ENCODE peak calls at places on chromosome 21, in seven cellular contexts. Q is ovary; P is IMR-90; F is CD4-positive, alpha-beta T cell; G is upper lobe of right lung; M is lower lobe of right lung; S is OCI-LY7. W is an unnamed sample.

GRCh38 chr21:46153259-46154154 is 1.9 kb downstream of the FTCD start:
- DNase-seq in Q (peak), P (no peak), F (peak), G (peak), M (peak), S (peak), W (no peak)

GRCh38 chr21:45940091-45940490 is 41.5 kb upstream of the COL6A1 start:
- DNase-seq in Q (no peak), P (no peak), F (no peak), G (no peak), M (no peak), S (no peak), W (no peak)

GRCh38 chr21:33105088-33105487 is 35.1 kb downstream of the OLIG1 start:
- DNase-seq in Q (no peak), P (no peak), F (no peak), G (no peak), M (no peak), S (no peak), W (no peak)

GRCh38 chr21:19489930-19490329 is 1086.3 kb upstream of the TMPRSS15 start:
- DNase-seq in Q (no peak), P (no peak), F (no peak), G (no peak), M (no peak), S (no peak), W (no peak)

GRCh38 chr21:45507888-45508508 is 34.2 kb downstream of the SLC19A1 start:
- DNase-seq in Q (peak), P (no peak), F (no peak), G (peak), M (no peak), S (no peak), W (no peak)

GRCh38 chr21:40200962-40201361 is 333.7 kb downstream of the PCP4 start:
- DNase-seq in Q (no peak), P (no peak), F (no peak), G (no peak), M (no peak), S (no peak), W (no peak)

GRCh38 chr21:31326478-31327247 is 17.4 kb downstream of the TIAM1 start:
- DNase-seq in Q (no peak), P (no peak), F (no peak), G (no peak), M (no peak), S (peak), W (no peak)

GRCh38 chr21:28309596-28309995 is 683.1 kb downstream of the LTN1 start:
- DNase-seq in Q (no peak), P (no peak), F (no peak), G (no peak), M (no peak), S (no peak), W (no peak)

GRCh38 chr21:14545906-14546480 is at the start of gene SAMSN1:
- DNase-seq in Q (no peak), P (no peak), F (peak), G (no peak), M (peak), S (no peak), W (no peak)

GRCh38 chr21:24023936-24024335 is 1583.3 kb downstream of the MRPL39 start:
- DNase-seq in Q (no peak), P (no peak), F (no peak), G (no peak), M (no peak), S (no peak), W (no peak)

GRCh38 chr21:16570856-16571255 is 841.1 kb downstream of the USP25 start:
- DNase-seq in Q (no peak), P (no peak), F (no peak), G (no peak), M (no peak), S (no peak), W (no peak)

GRCh38 chr21:32916522-32917099 is 109.1 kb upstream of the OLIG2 start:
- DNase-seq in Q (no peak), P (no peak), F (no peak), G (no peak), M (no peak), S (peak), W (no peak)

GRCh38 chr21:42075686-42076471 is 4.8 kb downstream of the UMODL1 start:
- DNase-seq in Q (no peak), P (no peak), F (no peak), G (peak), M (no peak), S (no peak), W (no peak)

GRCh38 chr21:42068592-42068991 is 2.5 kb upstream of the UMODL1 start:
- DNase-seq in Q (no peak), P (no peak), F (no peak), G (no peak), M (no peak), S (no peak), W (no peak)

GRCh38 chr21:42071146-42071737 is at the start of gene UMODL1:
- DNase-seq in Q (no peak), P (no peak), F (no peak), G (peak), M (no peak), S (no peak), W (no peak)

GRCh38 chr21:42069327-42069726 is 1.8 kb upstream of the UMODL1 start:
- DNase-seq in Q (no peak), P (no peak), F (no peak), G (no peak), M (no peak), S (no peak), W (no peak)

GRCh38 chr21:42073140-42074099 is 2.3 kb downstream of the UMODL1 start:
- DNase-seq in Q (no peak), P (no peak), F (no peak), G (peak), M (no peak), S (peak), W (no peak)
- TF ChIP-seq CTCF in Q (no peak), P (no peak), F (no peak), G (no peak), M (no peak), S (peak), W (no peak)

GRCh38 chr21:39009587-39010225 is 173.5 kb downstream of the PSMG1 start:
- DNase-seq in Q (no peak), P (no peak), F (no peak), G (no peak), M (no peak), S (no peak), W (no peak)
- H3K27ac ChIP-seq in Q (no peak), P (no peak), F (no peak), G (peak), M (peak), S (no peak), W (peak)

GRCh38 chr21:42308914-42309752 is 6.1 kb downstream of the TFF3 start:
- DNase-seq in Q (no peak), P (no peak), F (no peak), G (no peak), M (no peak), S (no peak), W (no peak)

GRCh38 chr21:42307106-42307505 is 8.1 kb downstream of the TFF3 start:
- DNase-seq in Q (no peak), P (no peak), F (no peak), G (no peak), M (no peak), S (no peak), W (no peak)

GRCh38 chr21:42306366-42307035 is 8.7 kb downstream of the TFF3 start:
- DNase-seq in Q (no peak), P (no peak), F (no peak), G (no peak), M (no peak), S (no peak), W (no peak)

GRCh38 chr21:42309753-42310213 is 5.4 kb downstream of the TFF3 start:
- DNase-seq in Q (peak), P (peak), F (peak), G (peak), M (peak), S (peak), W (peak)

DNA sequence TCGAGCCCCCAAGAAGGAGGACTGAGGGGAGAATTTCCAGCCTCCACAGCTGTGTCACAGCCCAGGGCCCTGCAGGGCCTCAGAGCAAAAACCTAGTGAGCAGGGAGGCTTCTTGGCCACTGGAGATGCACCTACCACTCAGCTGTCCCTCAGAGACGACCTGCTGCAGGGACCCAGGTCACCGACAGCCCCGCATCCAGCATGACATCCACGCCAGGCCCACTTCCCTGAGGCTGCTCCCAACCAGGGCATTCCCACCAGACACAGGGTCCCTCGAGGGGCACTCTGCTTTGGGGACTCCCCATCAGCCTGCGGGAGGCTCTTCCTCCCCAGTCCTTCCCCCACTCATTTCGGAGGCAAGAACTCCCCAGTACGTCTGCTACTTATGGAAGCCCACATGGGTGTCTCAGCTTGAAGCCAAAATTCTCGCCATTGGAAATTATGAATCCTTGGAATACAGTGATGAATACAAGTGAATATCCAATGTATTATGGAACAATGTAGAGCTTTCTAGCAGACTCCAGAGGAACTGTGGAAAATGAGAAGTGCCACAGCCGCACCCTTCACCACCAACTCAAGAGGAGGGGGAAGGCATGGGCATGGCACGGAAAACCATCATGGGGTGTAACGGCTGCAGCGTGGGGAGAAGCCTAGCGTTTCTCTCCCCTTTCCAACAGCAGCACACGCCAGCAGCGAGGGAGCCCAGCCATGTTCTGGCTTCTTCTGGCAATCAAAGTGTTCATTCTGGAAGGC is 6.9 kb downstream of the TFF3 start:
- DNase-seq in Q (no peak), P (no peak), F (no peak), G (no peak), M (no peak), S (no peak), W (no peak)
- TF ChIP-seq CTCF in Q (no peak), P (no peak), F (no peak), G (no peak), M (no peak), S (no peak), W (no peak)

GRCh38 chr21:42079939-42080787 is 9.0 kb downstream of the UMODL1 start:
- DNase-seq in Q (no peak), P (peak), F (no peak), G (peak), M (no peak), S (no peak), W (no peak)
- H3K27ac ChIP-seq in Q (no peak), P (no peak), F (no peak), G (no peak), M (peak), S (no peak), W (no peak)

DNA sequence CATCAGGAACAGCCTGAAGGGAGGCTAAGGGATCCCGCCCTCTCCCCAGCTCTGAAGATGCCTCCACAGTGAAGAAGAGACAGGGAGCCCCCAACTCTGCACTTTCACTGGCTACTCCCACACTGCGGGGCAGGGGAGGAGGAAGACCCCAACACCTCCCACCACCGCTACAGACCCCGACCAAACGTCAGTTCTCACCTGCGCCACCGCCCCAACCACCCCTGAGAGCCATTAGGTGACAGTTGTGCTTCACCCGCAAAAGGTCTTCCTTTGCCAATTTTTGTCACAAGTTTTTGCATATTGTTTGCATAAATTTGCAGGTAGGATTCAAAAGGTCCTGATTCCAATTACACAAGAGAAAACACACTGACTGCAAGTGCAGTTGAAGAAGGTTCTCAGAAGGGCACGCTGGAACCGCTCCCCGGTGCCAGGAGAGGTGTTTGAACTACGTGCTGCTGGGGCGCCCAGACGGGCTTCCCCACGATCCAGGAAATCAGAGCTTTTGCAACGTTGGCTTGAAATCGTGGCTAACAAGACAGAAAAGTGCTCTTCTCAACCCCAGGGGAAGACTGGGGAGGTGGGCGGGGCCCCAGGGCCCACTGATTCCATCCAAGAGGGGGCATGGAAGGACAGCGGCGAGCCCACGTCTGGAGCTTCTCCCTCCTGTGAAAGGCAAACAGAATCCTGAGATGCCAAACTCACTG is 41.0 kb downstream of the LRRC3 start:
- DNase-seq in Q (no peak), P (no peak), F (no peak), G (no peak), M (no peak), S (no peak), W (no peak)
- TF ChIP-seq CTCF in Q (no peak), P (no peak), F (no peak), G (no peak), M (no peak), S (no peak), W (no peak)

DNA sequence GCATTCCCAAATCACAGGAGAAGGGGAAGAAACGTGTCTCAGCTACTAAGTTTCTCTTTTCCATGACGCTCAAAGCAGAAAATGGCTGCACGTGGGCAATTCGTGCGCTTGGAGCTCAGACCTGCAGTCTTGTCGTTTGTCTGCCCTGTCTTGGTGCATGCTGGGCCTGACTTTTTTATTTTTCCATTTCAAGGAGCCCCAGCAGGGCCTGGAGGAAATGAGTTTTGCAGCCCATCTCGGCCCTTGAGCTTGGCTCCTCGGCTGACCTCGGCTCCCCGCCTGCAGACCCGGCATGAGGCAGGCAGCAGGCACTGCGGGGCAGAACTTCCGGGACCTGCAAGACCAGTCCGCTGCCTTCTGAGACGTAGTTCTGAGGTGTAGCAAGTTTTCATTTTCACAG is 25.6 kb downstream of the ERG start:
- DNase-seq in Q (no peak), P (no peak), F (no peak), G (no peak), M (peak), S (no peak), W (no peak)
- H3K27ac ChIP-seq in Q (no peak), P (no peak), F (no peak), G (peak), M (no peak), S (no peak), W (no peak)

DNA sequence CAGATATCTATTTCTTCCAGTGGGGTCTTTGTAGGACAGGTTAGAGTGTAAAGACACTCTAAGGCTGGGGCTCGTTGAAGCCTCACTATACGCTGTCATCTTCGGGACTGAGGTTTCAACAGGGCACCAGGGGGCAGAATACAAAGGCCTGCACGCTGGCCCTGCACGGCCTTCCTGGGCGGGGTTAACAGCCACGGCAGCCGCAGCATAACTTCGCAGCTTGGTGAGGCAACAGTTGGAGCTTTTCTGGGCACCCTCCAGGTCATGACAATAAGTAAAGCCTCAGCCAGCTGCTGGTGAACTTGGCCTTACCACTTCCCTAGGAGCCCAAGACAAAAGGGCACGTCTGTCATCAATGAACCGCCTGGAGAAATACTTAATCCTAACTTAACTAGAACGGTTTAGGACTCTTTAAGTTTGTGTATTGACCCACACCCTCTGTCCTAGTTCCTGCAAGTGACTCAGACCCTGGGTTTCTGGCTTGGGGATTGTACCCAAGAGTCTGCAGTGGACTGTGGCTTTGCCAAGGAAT is 2.3 kb upstream of the RUNX1 start:
- DNase-seq in Q (no peak), P (peak), F (peak), G (peak), M (peak), S (peak), W (peak)
- TF ChIP-seq CTCF in Q (no peak), P (peak), F (peak), G (peak), M (peak), S (peak), W (no peak)

GRCh38 chr21:34204481-34205439 is 131.4 kb downstream of the MRPS6 start:
- DNase-seq in Q (no peak), P (no peak), F (no peak), G (no peak), M (no peak), S (no peak), W (no peak)

GRCh38 chr21:34201441-34201838 is 128.1 kb downstream of the MRPS6 start:
- DNase-seq in Q (no peak), P (no peak), F (no peak), G (no peak), M (no peak), S (no peak), W (no peak)

GRCh38 chr21:34201001-34201400 is 127.6 kb downstream of the MRPS6 start:
- DNase-seq in Q (no peak), P (no peak), F (no peak), G (no peak), M (no peak), S (no peak), W (no peak)

GRCh38 chr21:34204021-34204420 is 130.6 kb downstream of the MRPS6 start:
- DNase-seq in Q (no peak), P (no peak), F (no peak), G (no peak), M (no peak), S (no peak), W (no peak)

DNA sequence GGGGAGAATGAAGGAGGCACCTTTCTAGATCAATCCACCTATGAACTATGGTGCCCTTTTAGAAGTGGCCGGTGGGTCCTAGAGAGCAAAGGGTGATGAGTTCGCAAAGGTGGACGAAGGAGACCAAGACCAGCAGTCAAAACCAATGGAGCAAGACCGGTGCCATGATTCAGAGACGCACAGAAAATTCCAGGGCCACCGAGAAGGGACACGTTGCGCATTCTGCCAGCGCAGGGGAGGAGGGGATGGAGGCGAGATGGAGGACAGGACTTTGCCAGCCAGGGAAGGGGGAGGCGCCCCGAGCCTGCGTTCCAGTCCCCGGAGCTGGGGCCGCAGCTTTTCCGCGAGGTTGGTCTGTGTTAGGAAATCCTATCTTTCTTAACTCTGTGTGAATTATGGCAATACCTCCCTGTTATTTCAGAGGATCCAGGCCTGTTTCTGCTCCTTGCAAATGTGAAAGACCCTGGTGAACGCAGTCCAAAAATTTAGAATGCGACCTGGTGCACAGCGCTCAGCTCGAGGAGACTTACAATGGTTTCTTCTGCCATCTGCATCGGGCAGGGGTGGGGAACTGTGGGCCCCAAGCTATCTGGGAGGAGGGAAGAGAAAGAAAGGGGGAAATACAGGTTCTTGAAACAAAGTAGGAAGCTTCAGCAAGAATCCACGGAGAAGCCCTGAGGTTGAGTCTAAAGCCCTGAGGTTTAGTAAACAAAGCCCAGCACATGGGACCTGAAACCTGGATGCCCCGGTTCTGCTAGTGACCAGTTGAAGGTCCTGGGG is 129.4 kb downstream of the MRPS6 start:
- DNase-seq in Q (no peak), P (no peak), F (no peak), G (peak), M (peak), S (no peak), W (no peak)
- H3K27ac ChIP-seq in Q (no peak), P (no peak), F (no peak), G (peak), M (peak), S (no peak), W (no peak)

W was measured in RWPE1.